ENCODE peak calls at places on chromosome X, in seven cellular contexts. Y is OCI-LY7, N is right lobe of liver, V is AG10803, K is cardiac muscle cell, M is MM.1S, F is right atrium auricular region. J is an unnamed sample.

GRCh38 chrX:133650262-133650661 is 235.0 kb upstream of the GPC4 start:
- DNase-seq in Y (no peak), N (no peak), V (no peak), K (no peak), M (no peak), F (no peak), J (no peak)

GRCh38 chrX:106891762-106892161 is 11.4 kb downstream of the RIPPLY1 start:
- DNase-seq in Y (no peak), N (no peak), V (no peak), K (no peak), M (no peak), F (no peak), J (no peak)

GRCh38 chrX:8126092-8126491 is 45.0 kb downstream of the VCX2 start:
- DNase-seq in Y (no peak), N (no peak), V (no peak), K (no peak), M (no peak), F (no peak), J (no peak)

GRCh38 chrX:133956570-133957340 is 28.6 kb downstream of the GPC3 start:
- DNase-seq in Y (no peak), N (no peak), V (no peak), K (no peak), M (no peak), F (no peak), J (no peak)

GRCh38 chrX:131399692-131400428 is 110.8 kb upstream of the IGSF1 start:
- DNase-seq in Y (no peak), N (peak; percentile 75), V (no peak), K (no peak), M (peak; percentile 23), F (no peak), J (no peak)

GRCh38 chrX:133005038-133005437 is 46.6 kb upstream of the HS6ST2 start:
- DNase-seq in Y (peak; percentile 1), N (no peak), V (peak; percentile 0), K (peak; percentile 13), M (peak; percentile 11), F (no peak), J (peak; percentile 0)

GRCh38 chrX:10486373-10486772 is 134.0 kb downstream of the MID1 start:
- DNase-seq in Y (no peak), N (no peak), V (peak; percentile 86), K (peak; percentile 75), M (no peak), F (no peak), J (no peak)

GRCh38 chrX:10569946-10570345 is 50.4 kb downstream of the MID1 start:
- DNase-seq in Y (no peak), N (no peak), V (no peak), K (peak; percentile 39), M (no peak), F (no peak), J (no peak)

GRCh38 chrX:70453024-70453618 is 8.5 kb downstream of the DLG3 start:
- DNase-seq in Y (no peak), N (no peak), V (no peak), K (no peak), M (no peak), F (no peak), J (no peak)

GRCh38 chrX:41913476-41913875 is 9.9 kb downstream of the CASK start:
- DNase-seq in Y (no peak), N (no peak), V (peak; percentile 38), K (no peak), M (no peak), F (no peak), J (no peak)

GRCh38 chrX:131264053-131264452 is 25.1 kb downstream of the IGSF1 start:
- DNase-seq in Y (no peak), N (no peak), V (no peak), K (no peak), M (no peak), F (no peak), J (no peak)

GRCh38 chrX:119145241-119145653 is 17.6 kb upstream of the KIAA1210 start:
- DNase-seq in Y (peak; percentile 1), N (peak; percentile 55), V (peak; percentile 19), K (peak; percentile 34), M (no peak), F (no peak), J (peak; percentile 8)

GRCh38 chrX:56793533-56794320 is 64.7 kb downstream of the NBDY start:
- DNase-seq in Y (no peak), N (peak; percentile 42), V (no peak), K (no peak), M (no peak), F (peak; percentile 52), J (no peak)

GRCh38 chrX:39308126-39308525 is 506.9 kb downstream of the MID1IP1 start:
- DNase-seq in Y (no peak), N (no peak), V (no peak), K (peak; percentile 32), M (no peak), F (peak; percentile 11), J (no peak)

GRCh38 chrX:48894891-48895290 is 2.7 kb downstream of the TIMM17B start:
- DNase-seq in Y (no peak), N (no peak), V (no peak), K (no peak), M (no peak), F (no peak), J (no peak)

GRCh38 chrX:48897157-48897620 is 379 bp downstream of the TIMM17B start:
- DNase-seq in Y (peak; percentile 78), N (peak; percentile 85), V (peak; percentile 64), K (peak; percentile 76), M (peak; percentile 53), F (peak; percentile 81), J (peak; percentile 71)

GRCh38 chrX:48897621-48898306 is at the start of the genes PQBP1 and TIMM17B:
- DNase-seq in Y (peak; percentile 96), N (peak; percentile 92), V (peak; percentile 96), K (peak; percentile 97), M (peak; percentile 93), F (peak; percentile 94), J (peak; percentile 96)

GRCh38 chrX:48899078-48899410 is 1.3 kb downstream of the PQBP1 start:
- DNase-seq in Y (no peak), N (no peak), V (no peak), K (no peak), M (no peak), F (no peak), J (no peak)

DNA sequence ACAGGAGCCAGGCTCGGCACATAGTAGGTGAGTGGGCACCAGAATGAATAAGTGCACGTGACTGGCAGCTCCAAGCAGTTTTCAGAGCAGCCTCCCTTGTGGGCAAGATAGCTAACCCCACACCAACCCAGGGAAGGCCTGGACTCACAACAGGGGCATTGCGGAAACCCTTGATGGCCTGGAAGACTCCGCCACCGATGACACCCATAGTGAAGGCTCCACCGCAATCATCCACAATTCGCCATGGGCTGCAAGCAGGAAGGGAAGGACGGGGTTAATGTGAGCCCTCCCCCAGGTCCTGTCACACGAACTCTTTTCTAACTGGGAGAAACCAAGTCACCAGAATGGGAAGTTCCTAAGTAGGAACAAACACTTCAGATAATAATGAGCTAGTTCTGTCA is 957 bp downstream of the TIMM17B start:
- DNase-seq in Y (peak; percentile 46), N (no peak), V (peak; percentile 31), K (peak; percentile 28), M (no peak), F (no peak), J (no peak)
- H3K4me3 ChIP-seq in Y (peak overlapping the region; percentile 84), N (peak overlapping the region; percentile 77), V (peak overlapping the region; percentile 80), K (peak overlapping the region; percentile 51), M (peak overlapping the region; percentile 88), F (peak overlapping the region; percentile 59), J (peak overlapping the region; percentile 73)

DNA sequence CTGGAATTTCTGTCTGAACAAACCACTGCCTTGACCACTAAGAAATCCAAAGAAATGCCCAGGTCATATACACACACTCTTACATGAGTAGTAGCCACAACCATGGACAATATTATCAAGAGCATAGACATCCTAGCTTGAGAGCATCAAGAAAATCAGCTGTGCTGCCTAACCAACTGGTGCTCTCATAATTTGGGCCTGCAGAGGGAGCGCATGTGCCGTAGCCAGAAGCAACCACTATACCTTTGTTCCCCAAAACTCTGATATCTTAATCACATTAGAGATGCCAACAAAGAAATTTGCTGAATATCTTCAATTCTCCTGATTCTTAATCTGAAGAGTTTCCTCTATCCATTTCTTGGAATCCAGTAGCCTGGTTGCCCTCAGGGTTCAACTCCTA is 163.6 kb downstream of the ZNF674 start:
- DNase-seq in Y (peak; percentile 47), N (no peak), V (peak; percentile 15), K (peak; percentile 32), M (peak; percentile 62), F (no peak), J (peak; percentile 47)
- TF ChIP-seq CTCF in Y (peak; percentile 77), N (peak; percentile 51), V (peak; percentile 53), K (peak; percentile 44), M (peak; percentile 65), F (no peak), J (peak; percentile 50)

GRCh38 chrX:153968255-153968654 is 3.4 kb downstream of the HCFC1 start:
- DNase-seq in Y (no peak), N (no peak), V (no peak), K (no peak), M (no peak), F (no peak), J (no peak)

GRCh38 chrX:153969125-153969903 is 2.3 kb downstream of the HCFC1 start:
- DNase-seq in Y (peak; percentile 21), N (peak; percentile 52), V (no peak), K (peak; percentile 5), M (no peak), F (no peak), J (no peak)

GRCh38 chrX:153969904-153970397 is 1.7 kb downstream of the HCFC1 start:
- DNase-seq in Y (peak; percentile 41), N (peak; percentile 55), V (peak; percentile 23), K (no peak), M (no peak), F (no peak), J (no peak)

GRCh38 chrX:153967536-153968214 is 3.9 kb downstream of the HCFC1 start:
- DNase-seq in Y (no peak), N (peak; percentile 47), V (no peak), K (no peak), M (no peak), F (no peak), J (no peak)

DNA sequence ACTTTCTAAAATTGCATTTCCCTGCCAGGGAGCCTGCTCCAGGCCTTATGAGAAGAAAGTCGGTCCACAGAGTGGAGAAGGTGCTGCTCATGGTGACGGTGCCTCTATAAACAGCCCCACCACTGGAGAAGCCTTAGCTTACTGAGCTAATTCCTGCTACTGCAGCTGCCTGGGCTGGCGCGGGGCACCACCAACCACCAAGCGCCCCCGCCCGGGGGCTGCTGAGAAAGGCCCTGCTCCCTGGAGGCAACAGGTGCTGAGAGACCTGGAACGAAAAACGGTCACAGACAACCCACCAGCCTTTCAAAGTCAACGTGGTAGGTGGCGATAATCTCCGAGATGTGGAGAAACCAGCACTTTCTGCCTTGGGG is 2.9 kb downstream of the HCFC1 start:
- DNase-seq in Y (peak; percentile 82), N (peak; percentile 42), V (no peak), K (no peak), M (peak; percentile 84), F (no peak), J (peak; percentile 48)
- H3K4me3 ChIP-seq in Y (peak overlapping the region; percentile 78), N (peak overlapping the region; percentile 95), V (peak overlapping the region; percentile 89), K (peak overlapping the region; percentile 77), M (peak overlapping the region; percentile 94), F (no peak overlapping the region), J (peak overlapping the region; percentile 92)

GRCh38 chrX:115940888-115941332 is 229.6 kb upstream of the AGTR2 start:
- DNase-seq in Y (peak; percentile 50), N (peak; percentile 71), V (peak; percentile 0), K (peak; percentile 4), M (peak; percentile 84), F (peak; percentile 76), J (peak; percentile 56)
- TF ChIP-seq CTCF in Y (peak; percentile 47), N (peak; percentile 66), V (no peak), K (no peak), M (peak; percentile 44), F (peak; percentile 57), J (peak; percentile 14)

J was measured in GM12865.